ENCODE peak calls at places on chromosomes 13 and 19, in four cellular contexts. I, P, X and R are unnamed samples.

GRCh38 chr13:97125810-97126738 is 96.1 kb upstream of the MBNL2 start:
- DNase-seq in X (no peak), I (no peak), P (no peak), R (no peak)

GRCh38 chr19:54470991-54471782 is 1.9 kb downstream of the CDC42EP5 start:
- DNase-seq in X (no peak), I (no peak), P (no peak), R (no peak)

GRCh38 chr13:31761951-31762350 is 22.6 kb downstream of the RXFP2 start:
- DNase-seq in I (no peak), P (no peak), X (no peak), R (no peak)

GRCh38 chr13:26538363-26539317 is 18.8 kb upstream of the WASF3 start:
- DNase-seq in I (no peak), X (no peak), P (no peak), R (no peak)

GRCh38 chr13:33710924-33711323 is 107.0 kb upstream of the RFC3 start:
- DNase-seq in I (peak), P (no peak), X (no peak), R (no peak)

GRCh38 chr13:78022164-78022877 is 103.7 kb upstream of the EDNRB start:
- DNase-seq in I (peak), P (peak), X (peak), R (peak)

GRCh38 chr19:15280915-15281683 is 48.9 kb upstream of the EPHX3 start:
- DNase-seq in I (peak), P (no peak), X (peak), R (no peak)

GRCh38 chr13:84405286-84405685 is 523.0 kb upstream of the SLITRK1 start:
- DNase-seq in I (no peak), P (no peak), X (no peak), R (no peak)

GRCh38 chr19:49422407-49423277 is 599 bp downstream of the PTH2 start:
- DNase-seq in P (peak), I (peak), X (no peak), R (peak)

GRCh38 chr13:33351324-33351723 is 65.8 kb upstream of the STARD13 start:
- DNase-seq in I (no peak), P (no peak), X (peak), R (no peak)

GRCh38 chr19:48401277-48401676 is 7.8 kb downstream of the GRIN2D start:
- DNase-seq in X (no peak), I (peak), P (no peak), R (no peak)